ENCODE peak calls at places on chromosomes 3 and 15, in seven cellular contexts. X is pancreas, D is left ventricle myocardium inferior, A is mucosa of descending colon, Z is spleen, U is ovary, P is body of pancreas. H is an unnamed sample. For H3K36me3, the result is how much of the 10 kb centered on the place peaks cover.

GRCh38 chr3:69116897-69117296 is 5.5 kb downstream of the LMOD3 start:
- DNase-seq in X (no peak), D (no peak), A (no peak), Z (no peak), U (no peak), P (peak), H (no peak)

GRCh38 chr3:69305011-69305410 is 80.9 kb downstream of the FRMD4B start:
- DNase-seq in X (no peak), D (no peak), A (no peak), Z (no peak), U (no peak), P (no peak), H (peak)

GRCh38 chr3:134197681-134198261 is 52.9 kb downstream of the RYK start:
- DNase-seq in X (no peak), D (no peak), A (peak), Z (no peak), U (no peak), P (no peak), H (peak)

GRCh38 chr3:113968986-113969385 is 21.2 kb downstream of the ZDHHC23 start:
- DNase-seq in X (no peak), D (no peak), A (no peak), Z (no peak), U (no peak), P (no peak), H (no peak)

GRCh38 chr3:31880482-31881078 is 100.5 kb downstream of the OSBPL10 start:
- DNase-seq in X (no peak), D (no peak), A (no peak), Z (no peak), U (no peak), P (no peak), H (no peak)

GRCh38 chr3:58924581-58924980 is 125.2 kb downstream of the CFAP20DC start:
- DNase-seq in X (no peak), D (no peak), A (no peak), Z (no peak), U (no peak), P (no peak), H (no peak)

GRCh38 chr3:109224333-109224732 is 87.8 kb downstream of the C3orf85 start:
- DNase-seq in X (peak), D (no peak), A (peak), Z (no peak), U (no peak), P (peak), H (no peak)

GRCh38 chr3:193742628-193743027 is 149.6 kb downstream of the OPA1 start:
- DNase-seq in X (no peak), D (no peak), A (no peak), Z (no peak), U (no peak), P (no peak), H (peak)

GRCh38 chr15:64356443-64357040 is 569 bp upstream of the CSNK1G1 start:
- DNase-seq in X (no peak), D (no peak), A (no peak), Z (no peak), U (no peak), P (no peak), H (no peak)

GRCh38 chr3:145094355-145094941 is 1066.5 kb downstream of the PLOD2 start:
- DNase-seq in X (no peak), D (no peak), A (no peak), Z (no peak), U (no peak), P (no peak), H (no peak)

GRCh38 chr3:172536505-172536904 is 13.3 kb upstream of the TNFSF10 start:
- DNase-seq in X (no peak), D (no peak), A (peak), Z (no peak), U (no peak), P (no peak), H (no peak)

GRCh38 chr3:111336511-111336910 is 205.5 kb upstream of the CD96 start:
- DNase-seq in X (no peak), D (no peak), A (no peak), Z (no peak), U (no peak), P (no peak), H (no peak)

GRCh38 chr15:43776101-43776717 is 557 bp downstream of the ELL3 start:
- DNase-seq in X (peak), D (no peak), A (peak), Z (peak), U (peak), P (peak), H (peak)

GRCh38 chr15:89068325-89068784 is 19.9 kb upstream of the ABHD2 start:
- DNase-seq in X (no peak), D (no peak), A (no peak), Z (no peak), U (no peak), P (no peak), H (peak)

GRCh38 chr3:171566803-171567422 is 106.7 kb upstream of the TNIK start:
- DNase-seq in X (no peak), D (no peak), A (peak), Z (no peak), U (no peak), P (no peak), H (no peak)

GRCh38 chr3:188788621-188789081 is 383.1 kb upstream of the TPRG1 start:
- DNase-seq in X (no peak), D (no peak), A (no peak), Z (no peak), U (no peak), P (no peak), H (no peak)

GRCh38 chr3:5095879-5096278 is 26.2 kb upstream of the ARL8B start:
- DNase-seq in X (no peak), D (peak), A (no peak), Z (no peak), U (peak), P (no peak), H (no peak)

GRCh38 chr3:95719481-95719880 is 1094.9 kb upstream of the EPHA6 start:
- DNase-seq in X (no peak), D (no peak), A (no peak), Z (no peak), U (no peak), P (no peak), H (no peak)

GRCh38 chr3:133049491-133049890 is 11.3 kb downstream of the TMEM108 start:
- DNase-seq in X (no peak), D (no peak), A (no peak), Z (no peak), U (no peak), P (no peak), H (no peak)

GRCh38 chr3:69129531-69129930 is 7.1 kb upstream of the LMOD3 start:
- DNase-seq in X (no peak), D (no peak), A (no peak), Z (no peak), U (no peak), P (no peak), H (no peak)

GRCh38 chr15:70505411-70505919 is 257.9 kb downstream of the UACA start:
- DNase-seq in X (no peak), D (no peak), A (no peak), Z (peak), U (no peak), P (no peak), H (peak)

GRCh38 chr15:99651023-99651807 is 82.0 kb downstream of the LYSMD4 start:
- DNase-seq in X (no peak), D (no peak), A (no peak), Z (no peak), U (no peak), P (no peak), H (no peak)

GRCh38 chr3:27521179-27521871 is 37.1 kb upstream of the SLC4A7 start:
- DNase-seq in X (no peak), D (no peak), A (peak), Z (no peak), U (no peak), P (no peak), H (no peak)

GRCh38 chr3:81951106-81951505 is 189.7 kb upstream of the GBE1 start:
- DNase-seq in X (no peak), D (no peak), A (no peak), Z (no peak), U (no peak), P (no peak), H (no peak)

GRCh38 chr3:72891053-72891855 is 3.4 kb downstream of the GXYLT2 start:
- DNase-seq in X (peak), D (peak), A (peak), Z (no peak), U (peak), P (peak), H (no peak)

GRCh38 chr3:72890166-72890925 is 2.5 kb downstream of the GXYLT2 start:
- DNase-seq in X (no peak), D (no peak), A (no peak), Z (no peak), U (peak), P (no peak), H (no peak)

GRCh38 chr3:72894941-72895552 is 7.2 kb downstream of the GXYLT2 start:
- DNase-seq in X (no peak), D (no peak), A (no peak), Z (no peak), U (no peak), P (no peak), H (no peak)

GRCh38 chr3:72892081-72892763 is 4.4 kb downstream of the GXYLT2 start:
- DNase-seq in X (no peak), D (no peak), A (peak), Z (no peak), U (peak), P (no peak), H (no peak)

GRCh38 chr3:72892870-72893269 is 5.0 kb downstream of the GXYLT2 start:
- DNase-seq in X (no peak), D (no peak), A (no peak), Z (no peak), U (no peak), P (no peak), H (no peak)
- H3K4me3 ChIP-seq in X (no peak), D (no peak), A (no peak), Z (no peak), U (no peak), P (no peak), H (no peak)

GRCh38 chr3:51888463-51889105 is 13.2 kb upstream of the IQCF5 start:
- DNase-seq in X (no peak), D (no peak), A (no peak), Z (no peak), U (no peak), P (no peak), H (no peak)

GRCh38 chr3:51891242-51892039 is 11.7 kb downstream of the IQCF1 start:
- DNase-seq in X (no peak), D (no peak), A (no peak), Z (no peak), U (no peak), P (no peak), H (no peak)

GRCh38 chr3:51887620-51888019 is 12.2 kb upstream of the IQCF5 start:
- DNase-seq in X (peak), D (no peak), A (no peak), Z (no peak), U (no peak), P (peak), H (no peak)

GRCh38 chr3:51886447-51886846 is 11.0 kb upstream of the IQCF5 start:
- DNase-seq in X (no peak), D (no peak), A (no peak), Z (no peak), U (no peak), P (no peak), H (no peak)
- H3K36me3 ChIP-seq in X (under half), D (under half), A (under half), Z (under half), U (under half), P (under half), H (under half)

DNA sequence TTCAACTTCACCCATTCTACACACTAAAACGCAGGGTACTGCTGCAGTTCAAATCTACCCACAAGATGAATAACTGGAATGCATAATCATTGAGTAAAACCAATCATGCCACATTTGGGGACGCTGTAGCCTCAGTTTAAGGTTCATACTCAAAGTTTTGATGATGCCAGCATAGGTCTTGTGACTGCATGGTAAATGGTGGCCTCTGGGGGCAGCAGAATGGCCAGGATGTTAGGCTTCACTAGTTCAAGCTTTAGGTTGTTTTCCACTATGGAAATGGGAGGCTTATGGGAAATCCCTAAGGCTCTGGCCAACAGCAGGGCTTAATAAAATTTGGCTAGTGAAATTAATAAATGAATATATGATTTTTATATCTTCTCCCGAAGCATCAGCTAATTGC is 104.3 kb upstream of the TSC22D2 start:
- DNase-seq in X (no peak), D (no peak), A (no peak), Z (no peak), U (no peak), P (peak), H (peak)
- TF ChIP-seq CTCF in X (no peak), D (peak), A (no peak), Z (no peak), U (no peak), P (peak), H (peak)

DNA sequence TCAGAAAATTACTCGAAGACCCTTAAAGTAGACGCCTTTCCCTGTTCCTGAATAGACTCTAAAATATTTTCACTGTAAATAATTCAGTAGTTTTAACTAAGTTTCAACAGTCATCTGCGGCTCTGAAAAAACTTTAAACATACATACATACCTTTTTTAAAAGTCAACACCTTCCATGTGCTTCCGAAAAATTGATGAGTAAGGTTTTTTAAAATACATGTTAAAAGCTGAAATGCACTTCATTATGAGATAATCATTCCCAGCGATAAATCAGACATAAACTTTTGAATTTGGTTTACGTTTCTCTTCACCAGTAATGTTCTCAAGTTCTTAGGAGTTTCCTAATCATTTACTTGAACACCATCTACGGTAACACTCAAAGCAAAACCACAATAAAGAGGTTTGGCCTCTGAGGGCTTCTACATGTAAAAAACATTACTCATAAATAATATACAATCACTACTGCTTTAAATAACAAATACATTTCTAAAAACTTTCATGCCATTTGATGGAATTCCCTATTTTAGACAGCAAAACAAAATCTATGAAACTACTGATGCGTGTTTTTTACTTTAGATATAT is 403.5 kb downstream of the SHQ1 start:
- DNase-seq in X (no peak), D (no peak), A (no peak), Z (no peak), U (no peak), P (no peak), H (no peak)
- H3K4me3 ChIP-seq in X (no peak), D (peak), A (no peak), Z (peak), U (no peak), P (no peak), H (peak)

GRCh38 chr15:41466711-41467110 is 27.0 kb upstream of the ITPKA start:
- DNase-seq in X (no peak), D (no peak), A (no peak), Z (no peak), U (no peak), P (no peak), H (no peak)
- H3K36me3 ChIP-seq in X (under half), D (half or more), A (under half), Z (under half), U (under half), P (under half), H (under half)

GRCh38 chr3:16653712-16654111 is 48.5 kb upstream of the DAZL start:
- DNase-seq in X (no peak), D (no peak), A (no peak), Z (no peak), U (no peak), P (no peak), H (no peak)

GRCh38 chr3:16663852-16664712 is 58.9 kb upstream of the DAZL start:
- DNase-seq in X (no peak), D (no peak), A (no peak), Z (no peak), U (no peak), P (no peak), H (no peak)

GRCh38 chr3:16658933-16659793 is 53.9 kb upstream of the DAZL start:
- DNase-seq in X (no peak), D (no peak), A (no peak), Z (no peak), U (no peak), P (no peak), H (no peak)

DNA sequence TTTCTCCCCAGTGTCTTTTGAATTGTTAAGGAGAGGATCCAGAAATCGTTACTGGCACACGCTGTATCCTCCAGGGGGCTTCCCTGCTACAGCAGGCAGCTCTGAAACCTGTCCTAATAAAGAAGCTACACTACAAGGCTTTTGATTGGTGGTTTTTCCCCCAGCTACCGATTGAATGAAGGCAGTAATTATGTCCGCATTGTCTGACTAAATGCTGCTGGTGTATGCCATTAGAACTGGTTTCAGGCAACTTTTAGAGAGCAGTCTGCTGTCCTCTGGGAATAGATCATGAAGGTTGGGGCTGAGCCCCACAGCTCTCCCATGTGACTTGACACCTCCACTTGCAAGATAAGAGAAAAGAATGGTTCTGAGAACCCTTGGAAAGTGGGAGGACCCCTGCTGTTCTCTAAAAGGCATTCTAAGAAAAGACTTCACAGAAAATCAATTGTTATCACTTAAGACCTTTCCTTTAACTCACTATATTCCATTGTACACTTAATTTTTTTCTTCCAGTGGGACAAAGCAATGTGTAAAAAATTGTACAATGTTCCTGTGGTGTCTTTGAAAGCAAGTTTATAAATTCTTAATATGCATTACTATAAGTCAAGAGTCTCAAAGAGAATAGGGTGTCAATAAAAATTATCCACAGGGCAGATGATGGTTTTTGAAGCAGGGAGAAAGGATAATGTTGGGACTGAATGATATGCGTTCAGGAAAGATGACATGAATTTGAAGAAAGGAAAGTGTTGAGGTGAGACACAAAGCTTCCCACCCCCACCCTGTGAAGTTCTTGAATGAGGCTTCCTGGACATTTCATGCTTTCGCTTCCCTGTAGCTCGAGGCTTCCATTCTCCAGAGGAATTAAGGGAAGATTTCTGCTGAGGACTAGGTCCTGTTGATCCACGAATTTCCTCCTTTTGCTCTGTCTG is 53.0 kb upstream of the DAZL start:
- DNase-seq in X (no peak), D (no peak), A (no peak), Z (no peak), U (no peak), P (no peak), H (no peak)
- TF ChIP-seq CTCF in X (no peak), D (peak), A (no peak), Z (no peak), U (no peak), P (no peak), H (no peak)

DNA sequence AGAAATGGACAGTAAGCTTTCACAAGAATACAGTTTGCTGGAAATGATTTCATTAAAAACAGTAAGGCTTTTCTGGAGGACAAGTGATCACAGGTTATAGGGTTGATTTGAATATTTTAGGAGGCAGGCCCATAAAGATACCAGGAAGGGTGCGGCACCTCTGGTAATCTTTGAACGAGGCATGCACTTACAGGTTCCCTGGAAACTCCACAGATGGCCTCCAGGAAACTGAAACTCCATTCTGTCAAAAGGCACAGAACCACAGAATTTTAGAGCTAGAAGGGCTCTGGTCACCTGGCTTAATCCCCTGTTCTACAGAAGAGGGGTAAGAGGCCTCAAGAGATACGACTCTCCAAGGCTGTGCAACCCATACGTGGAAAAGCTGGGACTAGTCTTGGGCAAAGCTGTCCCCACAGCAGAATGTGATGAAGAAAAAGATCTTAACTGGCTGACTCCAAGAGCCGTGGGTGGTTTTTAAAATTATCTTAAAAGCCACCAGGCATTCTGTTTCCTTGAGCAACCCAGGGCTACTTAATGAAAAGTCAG is 1.2 kb downstream of the STARD5 start:
- DNase-seq in X (no peak), D (no peak), A (peak), Z (no peak), U (no peak), P (no peak), H (no peak)
- H3K4me3 ChIP-seq in X (no peak), D (peak), A (no peak), Z (peak), U (peak), P (no peak), H (peak)

GRCh38 chr15:96290679-96291078 is 39.8 kb upstream of the NR2F2 start:
- DNase-seq in X (no peak), D (no peak), A (no peak), Z (no peak), U (no peak), P (no peak), H (no peak)

GRCh38 chr15:96285306-96285705 is 45.2 kb upstream of the NR2F2 start:
- DNase-seq in X (no peak), D (no peak), A (no peak), Z (no peak), U (peak), P (no peak), H (no peak)

GRCh38 chr15:96285715-96286367 is 44.7 kb upstream of the NR2F2 start:
- DNase-seq in X (no peak), D (peak), A (no peak), Z (no peak), U (peak), P (no peak), H (no peak)
- H3K36me3 ChIP-seq in X (under half), D (under half), A (under half), Z (under half), U (under half), P (under half), H (under half)

GRCh38 chr3:33441322-33441976 is 1.2 kb upstream of the UBP1 start:
- DNase-seq in X (peak), D (no peak), A (peak), Z (no peak), U (no peak), P (no peak), H (no peak)
- TF ChIP-seq CTCF in X (no peak), D (no peak), A (no peak), Z (no peak), U (no peak), P (no peak), H (no peak)

DNA sequence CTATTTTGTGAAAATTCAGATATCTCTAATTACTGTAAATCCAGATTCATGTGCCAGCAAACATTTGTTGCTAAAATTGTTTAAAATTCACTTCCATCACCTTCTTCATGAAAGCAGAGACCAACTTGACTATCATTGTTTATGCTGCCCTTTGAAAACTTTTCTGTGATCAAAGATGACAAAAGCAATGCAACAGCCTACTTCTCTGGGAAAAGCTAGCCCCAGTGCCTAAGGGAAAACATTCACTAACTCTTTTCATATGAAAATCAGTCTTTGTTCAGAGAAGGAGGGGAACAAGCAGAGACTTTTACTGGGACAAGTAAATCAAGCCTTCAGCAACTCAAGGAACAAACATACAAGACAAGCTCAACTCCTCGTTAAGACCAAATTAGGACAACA is 177.9 kb upstream of the P2RY1 start:
- DNase-seq in X (no peak), D (no peak), A (no peak), Z (no peak), U (no peak), P (no peak), H (no peak)
- H3K4me3 ChIP-seq in X (no peak), D (no peak), A (no peak), Z (no peak), U (no peak), P (no peak), H (no peak)